ENCODE peak calls at places on chromosome 7, in five cellular contexts. One of them, this sample, is unnamed. For H3K36me3, the result is how much of the 10 kb centered on the place peaks cover.

GRCh38 chr7:91043924-91044660 is 220.1 kb upstream of the FZD1 start:
- DNase-seq in CD4-positive, alpha-beta memory T cell: no peak
- DNase-seq in HCT116: no peak
- DNase-seq in cardiac muscle cell: no peak
- DNase-seq in endothelial cell of umbilical vein: no peak
- DNase-seq in this sample: no peak

GRCh38 chr7:34612671-34613070 is 45.3 kb upstream of the NPSR1 start:
- DNase-seq in endothelial cell of umbilical vein: no peak
- DNase-seq in HCT116: no peak
- DNase-seq in CD4-positive, alpha-beta memory T cell: no peak
- DNase-seq in cardiac muscle cell: peak
- DNase-seq in this sample: no peak

GRCh38 chr7:25860882-25861228 is 291.1 kb upstream of the NFE2L3 start:
- DNase-seq in endothelial cell of umbilical vein: no peak
- DNase-seq in CD4-positive, alpha-beta memory T cell: no peak
- DNase-seq in HCT116: no peak
- DNase-seq in cardiac muscle cell: no peak
- DNase-seq in this sample: no peak

GRCh38 chr7:375491-375821 is 85.5 kb downstream of the FOXL3 start:
- DNase-seq in endothelial cell of umbilical vein: no peak
- DNase-seq in CD4-positive, alpha-beta memory T cell: no peak
- DNase-seq in cardiac muscle cell: no peak
- DNase-seq in HCT116: no peak
- DNase-seq in this sample: no peak

GRCh38 chr7:2943851-2944601 is 99.6 kb downstream of the CARD11 start:
- DNase-seq in endothelial cell of umbilical vein: no peak
- DNase-seq in cardiac muscle cell: no peak
- DNase-seq in HCT116: no peak
- DNase-seq in CD4-positive, alpha-beta memory T cell: no peak
- DNase-seq in this sample: no peak

GRCh38 chr7:132869166-132869861 is 212.6 kb downstream of the CHCHD3 start:
- DNase-seq in HCT116: no peak
- DNase-seq in endothelial cell of umbilical vein: no peak
- DNase-seq in cardiac muscle cell: no peak
- DNase-seq in CD4-positive, alpha-beta memory T cell: no peak
- DNase-seq in this sample: no peak

GRCh38 chr7:107167483-107168232 is 1.1 kb upstream of the HBP1 start:
- DNase-seq in cardiac muscle cell: peak
- DNase-seq in CD4-positive, alpha-beta memory T cell: no peak
- DNase-seq in endothelial cell of umbilical vein: peak
- DNase-seq in HCT116: peak
- DNase-seq in this sample: peak

GRCh38 chr7:41472427-41473125 is 230.3 kb downstream of the INHBA start:
- DNase-seq in cardiac muscle cell: no peak
- DNase-seq in CD4-positive, alpha-beta memory T cell: no peak
- DNase-seq in endothelial cell of umbilical vein: no peak
- DNase-seq in HCT116: no peak
- DNase-seq in this sample: no peak

GRCh38 chr7:43756368-43757072 is 2.0 kb upstream of the BLVRA start:
- DNase-seq in cardiac muscle cell: peak
- DNase-seq in CD4-positive, alpha-beta memory T cell: no peak
- DNase-seq in endothelial cell of umbilical vein: no peak
- DNase-seq in HCT116: no peak
- DNase-seq in this sample: peak

GRCh38 chr7:98802088-98802780 is 67.6 kb downstream of the TMEM130 start:
- DNase-seq in endothelial cell of umbilical vein: no peak
- DNase-seq in cardiac muscle cell: peak
- DNase-seq in HCT116: peak
- DNase-seq in CD4-positive, alpha-beta memory T cell: no peak
- DNase-seq in this sample: peak

GRCh38 chr7:51587600-51587999 is 271.0 kb upstream of the COBL start:
- DNase-seq in endothelial cell of umbilical vein: no peak
- DNase-seq in CD4-positive, alpha-beta memory T cell: no peak
- DNase-seq in cardiac muscle cell: no peak
- DNase-seq in HCT116: no peak
- DNase-seq in this sample: no peak

GRCh38 chr7:24428676-24429075 is 144.6 kb upstream of the PALS2 start:
- DNase-seq in endothelial cell of umbilical vein: no peak
- DNase-seq in CD4-positive, alpha-beta memory T cell: no peak
- DNase-seq in HCT116: no peak
- DNase-seq in cardiac muscle cell: no peak
- DNase-seq in this sample: no peak

GRCh38 chr7:35424869-35425495 is 171.1 kb upstream of the TBX20 start:
- DNase-seq in endothelial cell of umbilical vein: peak
- DNase-seq in cardiac muscle cell: peak
- DNase-seq in CD4-positive, alpha-beta memory T cell: peak
- DNase-seq in HCT116: peak
- DNase-seq in this sample: peak

GRCh38 chr7:101121996-101122932 is 4.6 kb upstream of the SERPINE1 start:
- DNase-seq in CD4-positive, alpha-beta memory T cell: no peak
- DNase-seq in HCT116: peak
- DNase-seq in endothelial cell of umbilical vein: peak
- DNase-seq in cardiac muscle cell: peak
- DNase-seq in this sample: peak

GRCh38 chr7:2944729-2945128 is 98.9 kb downstream of the CARD11 start:
- DNase-seq in HCT116: no peak
- DNase-seq in cardiac muscle cell: no peak
- DNase-seq in endothelial cell of umbilical vein: no peak
- DNase-seq in CD4-positive, alpha-beta memory T cell: no peak
- DNase-seq in this sample: no peak

GRCh38 chr7:65812281-65812680 is 60.6 kb upstream of the VKORC1L1 start:
- DNase-seq in CD4-positive, alpha-beta memory T cell: no peak
- DNase-seq in HCT116: no peak
- DNase-seq in endothelial cell of umbilical vein: no peak
- DNase-seq in cardiac muscle cell: peak
- DNase-seq in this sample: no peak

GRCh38 chr7:50346548-50347497 is 42.3 kb downstream of the IKZF1 start:
- DNase-seq in CD4-positive, alpha-beta memory T cell: no peak
- DNase-seq in HCT116: no peak
- DNase-seq in cardiac muscle cell: no peak
- DNase-seq in endothelial cell of umbilical vein: no peak
- DNase-seq in this sample: peak

GRCh38 chr7:41930538-41931262 is 227.8 kb upstream of the INHBA start:
- DNase-seq in HCT116: no peak
- DNase-seq in cardiac muscle cell: peak
- DNase-seq in endothelial cell of umbilical vein: no peak
- DNase-seq in CD4-positive, alpha-beta memory T cell: no peak
- DNase-seq in this sample: no peak

GRCh38 chr7:98241674-98242241 is 10.3 kb downstream of the TECPR1 start:
- DNase-seq in CD4-positive, alpha-beta memory T cell: no peak
- DNase-seq in cardiac muscle cell: no peak
- DNase-seq in endothelial cell of umbilical vein: no peak
- DNase-seq in HCT116: no peak
- DNase-seq in this sample: no peak

GRCh38 chr7:38796636-38797501 is 112.1 kb downstream of the VPS41 start:
- DNase-seq in HCT116: peak
- DNase-seq in endothelial cell of umbilical vein: peak
- DNase-seq in CD4-positive, alpha-beta memory T cell: peak
- DNase-seq in cardiac muscle cell: peak
- DNase-seq in this sample: peak

GRCh38 chr7:1914743-1915142 is 244.7 kb downstream of the ELFN1 start:
- DNase-seq in CD4-positive, alpha-beta memory T cell: no peak
- DNase-seq in HCT116: no peak
- DNase-seq in endothelial cell of umbilical vein: no peak
- DNase-seq in cardiac muscle cell: no peak
- DNase-seq in this sample: no peak

GRCh38 chr7:103532955-103533354 is 86.9 kb upstream of the SLC26A5 start:
- DNase-seq in HCT116: no peak
- DNase-seq in cardiac muscle cell: no peak
- DNase-seq in endothelial cell of umbilical vein: no peak
- DNase-seq in CD4-positive, alpha-beta memory T cell: no peak
- DNase-seq in this sample: no peak

GRCh38 chr7:152504816-152505215 is 69.0 kb upstream of the KMT2C start:
- DNase-seq in cardiac muscle cell: no peak
- DNase-seq in CD4-positive, alpha-beta memory T cell: no peak
- DNase-seq in endothelial cell of umbilical vein: no peak
- DNase-seq in HCT116: no peak
- DNase-seq in this sample: no peak

GRCh38 chr7:30241767-30242166 is 42.6 kb upstream of the ZNRF2 start:
- DNase-seq in endothelial cell of umbilical vein: no peak
- DNase-seq in cardiac muscle cell: no peak
- DNase-seq in HCT116: no peak
- DNase-seq in CD4-positive, alpha-beta memory T cell: no peak
- DNase-seq in this sample: no peak

GRCh38 chr7:80095545-80095944 is 39.1 kb upstream of the GNAI1 start:
- DNase-seq in cardiac muscle cell: peak
- DNase-seq in CD4-positive, alpha-beta memory T cell: no peak
- DNase-seq in endothelial cell of umbilical vein: peak
- DNase-seq in HCT116: no peak
- DNase-seq in this sample: no peak

GRCh38 chr7:883029-884021 is 7.0 kb downstream of the GET4 start:
- DNase-seq in cardiac muscle cell: no peak
- DNase-seq in HCT116: no peak
- DNase-seq in CD4-positive, alpha-beta memory T cell: no peak
- DNase-seq in endothelial cell of umbilical vein: no peak
- DNase-seq in this sample: no peak

GRCh38 chr7:25951414-25952276 is 200.4 kb upstream of the NFE2L3 start:
- DNase-seq in cardiac muscle cell: peak
- DNase-seq in HCT116: no peak
- DNase-seq in endothelial cell of umbilical vein: no peak
- DNase-seq in CD4-positive, alpha-beta memory T cell: no peak
- DNase-seq in this sample: no peak

DNA sequence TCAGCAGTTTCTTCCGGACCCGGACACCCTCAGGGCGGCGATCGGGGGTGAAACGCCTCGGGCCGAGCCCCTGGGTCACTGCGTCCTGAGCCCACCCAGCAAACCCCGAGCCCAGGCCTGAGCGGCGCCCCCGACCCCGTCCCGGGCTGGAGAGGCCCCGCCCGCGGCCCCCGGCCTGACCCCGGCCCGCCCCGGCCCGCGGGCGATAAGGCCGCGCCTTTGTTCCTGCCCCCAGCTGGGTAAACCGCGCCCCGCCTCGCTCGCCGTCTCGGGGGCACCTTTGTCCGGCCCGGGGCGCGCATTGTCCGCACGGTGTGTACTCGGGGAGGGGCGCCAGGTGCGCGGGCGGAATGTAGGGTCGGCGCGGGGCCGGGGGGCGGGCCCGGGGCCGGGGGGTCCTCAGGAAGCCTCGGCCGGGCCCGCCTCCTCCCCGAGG is 10.8 kb downstream of the MNX1 start:
- DNase-seq in HCT116: no peak
- DNase-seq in CD4-positive, alpha-beta memory T cell: no peak
- DNase-seq in endothelial cell of umbilical vein: no peak
- DNase-seq in cardiac muscle cell: no peak
- DNase-seq in this sample: no peak
- H3K4me3 ChIP-seq in HCT116: peak
- H3K4me3 ChIP-seq in CD4-positive, alpha-beta memory T cell: no peak
- H3K4me3 ChIP-seq in endothelial cell of umbilical vein: no peak
- H3K4me3 ChIP-seq in cardiac muscle cell: peak
- H3K4me3 ChIP-seq in this sample: peak

GRCh38 chr7:13414181-13414580 is 575.3 kb downstream of the ETV1 start:
- DNase-seq in HCT116: no peak
- DNase-seq in CD4-positive, alpha-beta memory T cell: no peak
- DNase-seq in cardiac muscle cell: no peak
- DNase-seq in endothelial cell of umbilical vein: no peak
- DNase-seq in this sample: no peak

GRCh38 chr7:13411641-13412040 is 577.8 kb downstream of the ETV1 start:
- DNase-seq in CD4-positive, alpha-beta memory T cell: no peak
- DNase-seq in HCT116: no peak
- DNase-seq in cardiac muscle cell: no peak
- DNase-seq in endothelial cell of umbilical vein: no peak
- DNase-seq in this sample: no peak

GRCh38 chr7:13407911-13408310 is 581.6 kb downstream of the ETV1 start:
- DNase-seq in HCT116: no peak
- DNase-seq in endothelial cell of umbilical vein: no peak
- DNase-seq in CD4-positive, alpha-beta memory T cell: no peak
- DNase-seq in cardiac muscle cell: no peak
- DNase-seq in this sample: no peak

GRCh38 chr7:13414661-13415105 is 574.8 kb downstream of the ETV1 start:
- DNase-seq in CD4-positive, alpha-beta memory T cell: no peak
- DNase-seq in cardiac muscle cell: no peak
- DNase-seq in endothelial cell of umbilical vein: no peak
- DNase-seq in HCT116: no peak
- DNase-seq in this sample: peak

GRCh38 chr7:13411151-13411550 is 578.3 kb downstream of the ETV1 start:
- DNase-seq in HCT116: no peak
- DNase-seq in cardiac muscle cell: no peak
- DNase-seq in endothelial cell of umbilical vein: no peak
- DNase-seq in CD4-positive, alpha-beta memory T cell: no peak
- DNase-seq in this sample: no peak
- H3K27ac ChIP-seq in HCT116: no peak
- H3K27ac ChIP-seq in cardiac muscle cell: no peak
- H3K27ac ChIP-seq in endothelial cell of umbilical vein: no peak
- H3K27ac ChIP-seq in CD4-positive, alpha-beta memory T cell: no peak
- H3K27ac ChIP-seq in this sample: no peak

DNA sequence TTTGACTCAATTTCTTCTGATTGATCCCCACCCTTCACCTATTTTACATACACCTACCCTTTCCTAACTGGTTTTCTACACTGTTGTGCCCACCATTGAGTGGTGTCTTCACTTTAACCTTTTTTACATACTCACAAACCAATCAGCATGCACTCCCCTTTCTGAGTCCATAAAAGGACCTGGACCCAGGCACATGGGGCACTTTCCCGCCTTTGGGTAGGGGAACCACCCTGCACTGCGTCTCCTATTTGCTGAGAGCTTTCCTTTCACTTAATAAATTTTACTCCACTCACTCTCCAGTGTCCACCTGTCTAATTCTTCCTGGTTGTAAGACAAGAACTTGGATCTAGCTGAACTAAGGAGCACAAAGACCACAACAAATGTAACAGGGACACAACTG is 33.8 kb downstream of the ANKMY2 start:
- DNase-seq in endothelial cell of umbilical vein: no peak
- DNase-seq in HCT116: no peak
- DNase-seq in CD4-positive, alpha-beta memory T cell: no peak
- DNase-seq in cardiac muscle cell: no peak
- DNase-seq in this sample: no peak
- H3K36me3 ChIP-seq in endothelial cell of umbilical vein: under half
- H3K36me3 ChIP-seq in HCT116: under half
- H3K36me3 ChIP-seq in CD4-positive, alpha-beta memory T cell: under half
- H3K36me3 ChIP-seq in cardiac muscle cell: half or more
- H3K36me3 ChIP-seq in this sample: under half

GRCh38 chr7:5419523-5420107 is 4.0 kb downstream of the TNRC18 start:
- DNase-seq in CD4-positive, alpha-beta memory T cell: peak
- DNase-seq in endothelial cell of umbilical vein: peak
- DNase-seq in cardiac muscle cell: no peak
- DNase-seq in HCT116: no peak
- DNase-seq in this sample: peak
- H3K4me3 ChIP-seq in CD4-positive, alpha-beta memory T cell: no peak
- H3K4me3 ChIP-seq in endothelial cell of umbilical vein: peak
- H3K4me3 ChIP-seq in cardiac muscle cell: peak
- H3K4me3 ChIP-seq in HCT116: peak
- H3K4me3 ChIP-seq in this sample: peak